ENCODE peak calls at places on chromosomes 7 and 10, in six cellular contexts. One of them, this sample, is unnamed.

GRCh38 chr7:79912213-79912633 is 222.4 kb upstream of the GNAI1 start:
- DNase-seq in IMR-90: no peak
- DNase-seq in GM23248: no peak
- DNase-seq in MM.1S: no peak
- DNase-seq in neural progenitor cell: no peak
- DNase-seq in endothelial cell of umbilical vein: no peak
- DNase-seq in this sample: no peak

GRCh38 chr10:122446668-122447410 is 7.6 kb upstream of the ARMS2 start:
- DNase-seq in IMR-90: no peak
- DNase-seq in GM23248: peak; percentile 12
- DNase-seq in MM.1S: no peak
- DNase-seq in neural progenitor cell: no peak
- DNase-seq in endothelial cell of umbilical vein: no peak
- DNase-seq in this sample: peak; percentile 42

GRCh38 chr7:11228515-11228914 is 254.8 kb downstream of the PHF14 start:
- DNase-seq in IMR-90: no peak
- DNase-seq in GM23248: peak; percentile 13
- DNase-seq in MM.1S: no peak
- DNase-seq in neural progenitor cell: no peak
- DNase-seq in endothelial cell of umbilical vein: no peak
- DNase-seq in this sample: no peak

GRCh38 chr10:91635401-91636400 is 2.8 kb upstream of the PPP1R3C start:
- DNase-seq in IMR-90: peak; percentile 81
- DNase-seq in GM23248: peak; percentile 93
- DNase-seq in MM.1S: peak; percentile 55
- DNase-seq in neural progenitor cell: peak; percentile 70
- DNase-seq in endothelial cell of umbilical vein: peak; percentile 82
- DNase-seq in this sample: peak; percentile 28

GRCh38 chr10:50592961-50593418 is 30.8 kb downstream of the SGMS1 start:
- DNase-seq in IMR-90: peak; percentile 35
- DNase-seq in GM23248: peak; percentile 60
- DNase-seq in MM.1S: no peak
- DNase-seq in neural progenitor cell: no peak
- DNase-seq in endothelial cell of umbilical vein: no peak
- DNase-seq in this sample: no peak

GRCh38 chr7:110502893-110503465 is 587.9 kb upstream of the LRRN3 start:
- DNase-seq in IMR-90: peak; percentile 79
- DNase-seq in GM23248: peak; percentile 34
- DNase-seq in MM.1S: no peak
- DNase-seq in neural progenitor cell: no peak
- DNase-seq in endothelial cell of umbilical vein: no peak
- DNase-seq in this sample: no peak

GRCh38 chr10:78691301-78692030 is 377.3 kb upstream of the ZMIZ1 start:
- DNase-seq in IMR-90: no peak
- DNase-seq in GM23248: no peak
- DNase-seq in MM.1S: no peak
- DNase-seq in neural progenitor cell: no peak
- DNase-seq in endothelial cell of umbilical vein: no peak
- DNase-seq in this sample: no peak

GRCh38 chr7:127683776-127684681 is 32.0 kb downstream of the SND1 start:
- DNase-seq in IMR-90: no peak
- DNase-seq in GM23248: peak; percentile 57
- DNase-seq in MM.1S: no peak
- DNase-seq in neural progenitor cell: no peak
- DNase-seq in endothelial cell of umbilical vein: peak; percentile 51
- DNase-seq in this sample: peak; percentile 62

GRCh38 chr7:21944616-21945373 is 904 bp downstream of the CDCA7L start:
- DNase-seq in IMR-90: peak; percentile 5
- DNase-seq in GM23248: peak; percentile 53
- DNase-seq in MM.1S: peak; percentile 89
- DNase-seq in neural progenitor cell: peak; percentile 61
- DNase-seq in endothelial cell of umbilical vein: peak; percentile 72
- DNase-seq in this sample: peak; percentile 33

GRCh38 chr10:70894416-70894815 is 6.1 kb upstream of the PCBD1 start:
- DNase-seq in IMR-90: no peak
- DNase-seq in GM23248: no peak
- DNase-seq in MM.1S: no peak
- DNase-seq in neural progenitor cell: no peak
- DNase-seq in endothelial cell of umbilical vein: no peak
- DNase-seq in this sample: no peak

GRCh38 chr10:3807928-3808496 is 23.0 kb upstream of the KLF6 start:
- DNase-seq in IMR-90: no peak
- DNase-seq in GM23248: no peak
- DNase-seq in MM.1S: no peak
- DNase-seq in neural progenitor cell: no peak
- DNase-seq in endothelial cell of umbilical vein: no peak
- DNase-seq in this sample: no peak

GRCh38 chr10:3807221-3807927 is 22.4 kb upstream of the KLF6 start:
- DNase-seq in IMR-90: no peak
- DNase-seq in GM23248: no peak
- DNase-seq in MM.1S: no peak
- DNase-seq in neural progenitor cell: no peak
- DNase-seq in endothelial cell of umbilical vein: peak; percentile 10
- DNase-seq in this sample: no peak

GRCh38 chr10:3806603-3807002 is 21.6 kb upstream of the KLF6 start:
- DNase-seq in IMR-90: peak; percentile 94
- DNase-seq in GM23248: peak; percentile 98
- DNase-seq in MM.1S: no peak
- DNase-seq in neural progenitor cell: no peak
- DNase-seq in endothelial cell of umbilical vein: peak; percentile 89
- DNase-seq in this sample: no peak

GRCh38 chr10:3811331-3811870 is 26.4 kb upstream of the KLF6 start:
- DNase-seq in IMR-90: peak; percentile 71
- DNase-seq in GM23248: peak; percentile 73
- DNase-seq in MM.1S: peak; percentile 74
- DNase-seq in neural progenitor cell: no peak
- DNase-seq in endothelial cell of umbilical vein: peak; percentile 70
- DNase-seq in this sample: no peak

GRCh38 chr10:3808689-3809199 is 23.7 kb upstream of the KLF6 start:
- DNase-seq in IMR-90: no peak
- DNase-seq in GM23248: no peak
- DNase-seq in MM.1S: no peak
- DNase-seq in neural progenitor cell: no peak
- DNase-seq in endothelial cell of umbilical vein: peak; percentile 13
- DNase-seq in this sample: no peak
- H3K4me1 ChIP-seq in IMR-90: peaks cover 39% of the 10 kb centered on the region
- H3K4me1 ChIP-seq in GM23248: peaks cover 74% of the 10 kb centered on the region
- H3K4me1 ChIP-seq in MM.1S: peaks cover 52% of the 10 kb centered on the region
- H3K4me1 ChIP-seq in neural progenitor cell: no peaks in the 10 kb centered on the region
- H3K4me1 ChIP-seq in endothelial cell of umbilical vein: peaks cover 81% of the 10 kb centered on the region
- H3K4me1 ChIP-seq in this sample: no peaks in the 10 kb centered on the region

DNA sequence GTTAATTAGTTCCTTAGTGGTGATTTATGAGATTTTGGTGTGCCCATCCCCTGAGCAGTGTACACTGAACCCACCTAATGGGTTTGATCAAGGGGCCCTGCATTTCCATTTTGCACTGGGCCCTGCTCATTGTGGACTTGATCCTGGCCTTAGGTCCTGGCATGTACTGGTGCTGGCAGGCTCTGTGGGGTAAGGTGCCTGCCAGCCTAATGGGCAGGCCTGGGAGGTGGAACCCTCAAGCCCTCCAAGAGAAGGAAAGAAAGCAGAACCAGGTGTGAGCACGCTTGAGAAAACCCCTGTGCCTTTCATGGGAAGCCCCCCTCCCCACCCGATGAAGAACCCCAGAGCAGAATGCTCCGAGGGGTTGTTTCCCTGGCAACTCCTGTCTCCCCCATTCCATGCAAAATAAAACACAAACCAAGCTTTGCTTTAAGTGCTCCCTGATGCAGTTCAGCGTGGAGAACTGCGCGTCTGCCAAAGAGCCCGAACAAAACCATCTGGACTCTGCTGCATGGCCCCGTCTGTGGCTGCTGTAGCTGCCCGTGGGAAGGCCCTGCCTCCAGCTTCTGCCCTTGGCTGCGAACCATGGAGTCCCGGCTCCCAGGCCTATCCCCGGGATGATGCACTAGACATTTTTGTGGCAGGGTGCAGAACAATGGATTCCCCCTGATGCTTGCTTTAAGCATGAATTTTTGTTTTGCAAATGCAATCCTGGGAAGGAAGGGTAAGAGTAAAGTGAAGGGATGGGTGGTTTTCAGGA is 123.3 kb downstream of the PRPF18 start:
- DNase-seq in IMR-90: no peak
- DNase-seq in GM23248: peak; percentile 15
- DNase-seq in MM.1S: no peak
- DNase-seq in neural progenitor cell: no peak
- DNase-seq in endothelial cell of umbilical vein: no peak
- DNase-seq in this sample: no peak
- H3K9ac ChIP-seq in IMR-90: no peak overlapping the region
- H3K9ac ChIP-seq in GM23248: no peak overlapping the region
- H3K9ac ChIP-seq in MM.1S: no peak overlapping the region
- H3K9ac ChIP-seq in neural progenitor cell: no peak overlapping the region
- H3K9ac ChIP-seq in endothelial cell of umbilical vein: no peak overlapping the region
- H3K9ac ChIP-seq in this sample: no peak overlapping the region

GRCh38 chr7:48085433-48085791 is 3.7 kb upstream of the UPP1 start:
- DNase-seq in IMR-90: no peak
- DNase-seq in GM23248: no peak
- DNase-seq in MM.1S: no peak
- DNase-seq in neural progenitor cell: no peak
- DNase-seq in endothelial cell of umbilical vein: no peak
- DNase-seq in this sample: no peak

GRCh38 chr7:48085942-48086341 is 3.1 kb upstream of the UPP1 start:
- DNase-seq in IMR-90: no peak
- DNase-seq in GM23248: no peak
- DNase-seq in MM.1S: no peak
- DNase-seq in neural progenitor cell: no peak
- DNase-seq in endothelial cell of umbilical vein: no peak
- DNase-seq in this sample: no peak

GRCh38 chr7:48087349-48087748 is 1.7 kb upstream of the UPP1 start:
- DNase-seq in IMR-90: peak; percentile 86
- DNase-seq in GM23248: peak; percentile 91
- DNase-seq in MM.1S: peak; percentile 55
- DNase-seq in neural progenitor cell: no peak
- DNase-seq in endothelial cell of umbilical vein: peak; percentile 47
- DNase-seq in this sample: no peak

GRCh38 chr7:48084727-48085432 is 4.2 kb upstream of the UPP1 start:
- DNase-seq in IMR-90: peak; percentile 99
- DNase-seq in GM23248: peak; percentile 99
- DNase-seq in MM.1S: peak; percentile 40
- DNase-seq in neural progenitor cell: no peak
- DNase-seq in endothelial cell of umbilical vein: peak; percentile 90
- DNase-seq in this sample: no peak

DNA sequence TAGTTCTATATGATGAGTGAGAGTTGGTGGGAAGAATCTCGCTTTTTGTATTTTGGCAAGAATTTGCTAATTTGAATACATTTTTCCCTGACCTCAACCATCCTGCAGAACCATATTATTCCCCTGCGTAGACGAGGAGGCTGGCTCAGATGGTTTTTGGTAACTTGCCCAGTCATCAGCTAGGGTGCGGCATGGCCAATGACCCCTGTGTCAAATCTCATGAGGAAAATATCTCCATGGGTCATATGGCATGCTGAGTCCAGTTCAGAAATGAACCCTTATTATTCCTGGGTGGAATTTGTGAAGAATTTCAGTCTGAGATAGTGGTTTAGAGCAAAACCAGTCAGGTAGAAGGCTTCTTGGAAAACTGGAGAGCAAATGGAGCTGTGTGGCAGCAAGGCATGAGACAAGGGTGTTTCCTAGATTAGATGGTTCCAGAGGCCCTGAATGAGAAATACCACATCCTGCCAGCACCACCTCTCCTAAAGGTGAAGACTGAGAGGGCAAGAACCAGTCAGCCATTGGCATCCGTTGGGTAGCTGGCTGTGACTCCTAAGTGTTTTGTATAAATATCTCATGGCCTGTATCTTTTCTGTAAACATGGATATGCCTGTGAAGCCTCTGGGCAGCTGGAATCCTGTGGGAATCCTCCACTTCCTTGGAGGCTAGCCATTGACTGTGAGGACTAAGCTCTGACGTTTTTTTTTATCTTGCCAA is 5.8 kb upstream of the UPP1 start:
- DNase-seq in IMR-90: peak; percentile 92
- DNase-seq in GM23248: peak; percentile 29
- DNase-seq in MM.1S: no peak
- DNase-seq in neural progenitor cell: no peak
- DNase-seq in endothelial cell of umbilical vein: no peak
- DNase-seq in this sample: no peak
- H3K4me1 ChIP-seq in IMR-90: peaks cover 24% of the 10 kb centered on the region
- H3K4me1 ChIP-seq in GM23248: peaks cover 44% of the 10 kb centered on the region
- H3K4me1 ChIP-seq in MM.1S: peaks cover 24% of the 10 kb centered on the region
- H3K4me1 ChIP-seq in neural progenitor cell: no peaks in the 10 kb centered on the region
- H3K4me1 ChIP-seq in endothelial cell of umbilical vein: peaks cover 44% of the 10 kb centered on the region
- H3K4me1 ChIP-seq in this sample: no peaks in the 10 kb centered on the region

GRCh38 chr7:20787658-20788057 is 972 bp upstream of the SP8 start:
- DNase-seq in IMR-90: no peak
- DNase-seq in GM23248: no peak
- DNase-seq in MM.1S: no peak
- DNase-seq in neural progenitor cell: peak; percentile 70
- DNase-seq in endothelial cell of umbilical vein: no peak
- DNase-seq in this sample: no peak
- H3K9ac ChIP-seq in IMR-90: no peak overlapping the region
- H3K9ac ChIP-seq in GM23248: no peak overlapping the region
- H3K9ac ChIP-seq in MM.1S: no peak overlapping the region
- H3K9ac ChIP-seq in neural progenitor cell: no peak overlapping the region
- H3K9ac ChIP-seq in endothelial cell of umbilical vein: no peak overlapping the region
- H3K9ac ChIP-seq in this sample: no peak overlapping the region

This sample was measured in NT2/D1.